ENCODE peak calls at places on chromosomes 1 and 21, in six cellular contexts. M is PC-3, Q is GM23248, U is IMR-90, R is neural progenitor cell, Y is SK-N-MC. V is an unnamed sample.

GRCh38 chr21:20016431-20017005 is 981.7 kb upstream of the NCAM2 start:
- DNase-seq in M (no peak), Q (no peak), U (no peak), R (peak; percentile 11), Y (no peak), V (no peak)

GRCh38 chr1:175481126-175482071 is 262.0 kb downstream of the TNR start:
- DNase-seq in M (peak; percentile 38), Q (peak; percentile 30), U (peak; percentile 16), R (peak; percentile 48), Y (no peak), V (peak; percentile 51)

GRCh38 chr1:175861641-175862367 is 118.4 kb upstream of the TNR start:
- DNase-seq in M (no peak), Q (no peak), U (no peak), R (no peak), Y (no peak), V (no peak)

GRCh38 chr1:39646232-39647081 is 7.0 kb upstream of the HEYL start:
- DNase-seq in M (no peak), Q (peak; percentile 64), U (peak; percentile 79), R (peak; percentile 71), Y (no peak), V (peak; percentile 67)

GRCh38 chr1:119080586-119080985 is 59.9 kb downstream of the WARS2 start:
- DNase-seq in M (peak; percentile 85), Q (peak; percentile 92), U (peak; percentile 95), R (peak; percentile 32), Y (no peak), V (peak; percentile 83)

GRCh38 chr1:181061891-181062777 is 26.4 kb upstream of the IER5 start:
- DNase-seq in M (no peak), Q (peak; percentile 10), U (no peak), R (no peak), Y (no peak), V (no peak)

GRCh38 chr1:2300004-2300771 is 72.1 kb downstream of the SKI start:
- DNase-seq in M (no peak), Q (peak; percentile 55), U (no peak), R (no peak), Y (no peak), V (no peak)

GRCh38 chr1:2482588-2482987 is 6.5 kb downstream of the PLCH2 start:
- DNase-seq in M (no peak), Q (no peak), U (no peak), R (peak; percentile 57), Y (no peak), V (peak; percentile 23)

GRCh38 chr1:216892581-216892980 is 169.4 kb upstream of the ESRRG start:
- DNase-seq in M (no peak), Q (no peak), U (no peak), R (no peak), Y (no peak), V (no peak)

GRCh38 chr1:16631248-16632043 is 18.1 kb upstream of the NBPF1 start:
- DNase-seq in M (no peak), Q (no peak), U (no peak), R (no peak), Y (no peak), V (no peak)

GRCh38 chr1:25875154-25875855 is at the start of gene PAQR7:
- DNase-seq in M (peak; percentile 64), Q (peak; percentile 86), U (peak; percentile 70), R (peak; percentile 87), Y (no peak), V (peak; percentile 88)

GRCh38 chr1:223775054-223775453 is 62.7 kb downstream of the CAPN2 start:
- DNase-seq in M (no peak), Q (peak; percentile 71), U (peak; percentile 30), R (no peak), Y (no peak), V (peak; percentile 59)

GRCh38 chr1:32332290-32333079 is 3.5 kb downstream of the MARCKSL1 start:
- DNase-seq in M (peak; percentile 50), Q (no peak), U (no peak), R (no peak), Y (no peak), V (no peak)

GRCh38 chr1:245094954-245095353 is 59.8 kb upstream of the KIF26B start:
- DNase-seq in M (no peak), Q (no peak), U (no peak), R (no peak), Y (no peak), V (no peak)

GRCh38 chr21:42411197-42411869 is 7.6 kb downstream of the UBASH3A start:
- DNase-seq in M (peak; percentile 16), Q (no peak), U (no peak), R (peak; percentile 47), Y (no peak), V (no peak)

GRCh38 chr1:55463814-55464445 is 248.8 kb upstream of the USP24 start:
- DNase-seq in M (no peak), Q (no peak), U (no peak), R (no peak), Y (no peak), V (no peak)

GRCh38 chr1:31479801-31480200 is 66.8 kb downstream of the SERINC2 start:
- DNase-seq in M (no peak), Q (peak; percentile 61), U (peak; percentile 34), R (no peak), Y (no peak), V (no peak)

GRCh38 chr1:112518186-112518585 is 9.4 kb downstream of the WNT2B start:
- DNase-seq in M (no peak), Q (no peak), U (no peak), R (no peak), Y (no peak), V (no peak)

GRCh38 chr1:204186597-204186996 is 9.7 kb downstream of the KISS1 start:
- DNase-seq in M (no peak), Q (no peak), U (no peak), R (no peak), Y (no peak), V (no peak)

GRCh38 chr1:152786077-152786476 is at the start of gene LCE1E:
- DNase-seq in M (no peak), Q (no peak), U (no peak), R (no peak), Y (no peak), V (no peak)

GRCh38 chr1:46535063-46535462 is 16.4 kb downstream of the KNCN start:
- DNase-seq in M (peak; percentile 59), Q (peak; percentile 50), U (no peak), R (no peak), Y (no peak), V (no peak)

GRCh38 chr1:34929497-34929852 is at the start of gene DLGAP3:
- DNase-seq in M (no peak), Q (no peak), U (no peak), R (peak; percentile 83), Y (no peak), V (peak; percentile 36)

GRCh38 chr1:34928066-34928864 is 1.2 kb downstream of the DLGAP3 start:
- DNase-seq in M (no peak), Q (no peak), U (no peak), R (no peak), Y (no peak), V (no peak)

GRCh38 chr1:34928865-34929496 is 469 bp downstream of the DLGAP3 start:
- DNase-seq in M (no peak), Q (no peak), U (no peak), R (no peak), Y (no peak), V (peak; percentile 11)

GRCh38 chr1:34930702-34931071 is 1.2 kb upstream of the DLGAP3 start:
- DNase-seq in M (no peak), Q (no peak), U (no peak), R (no peak), Y (no peak), V (no peak)

DNA sequence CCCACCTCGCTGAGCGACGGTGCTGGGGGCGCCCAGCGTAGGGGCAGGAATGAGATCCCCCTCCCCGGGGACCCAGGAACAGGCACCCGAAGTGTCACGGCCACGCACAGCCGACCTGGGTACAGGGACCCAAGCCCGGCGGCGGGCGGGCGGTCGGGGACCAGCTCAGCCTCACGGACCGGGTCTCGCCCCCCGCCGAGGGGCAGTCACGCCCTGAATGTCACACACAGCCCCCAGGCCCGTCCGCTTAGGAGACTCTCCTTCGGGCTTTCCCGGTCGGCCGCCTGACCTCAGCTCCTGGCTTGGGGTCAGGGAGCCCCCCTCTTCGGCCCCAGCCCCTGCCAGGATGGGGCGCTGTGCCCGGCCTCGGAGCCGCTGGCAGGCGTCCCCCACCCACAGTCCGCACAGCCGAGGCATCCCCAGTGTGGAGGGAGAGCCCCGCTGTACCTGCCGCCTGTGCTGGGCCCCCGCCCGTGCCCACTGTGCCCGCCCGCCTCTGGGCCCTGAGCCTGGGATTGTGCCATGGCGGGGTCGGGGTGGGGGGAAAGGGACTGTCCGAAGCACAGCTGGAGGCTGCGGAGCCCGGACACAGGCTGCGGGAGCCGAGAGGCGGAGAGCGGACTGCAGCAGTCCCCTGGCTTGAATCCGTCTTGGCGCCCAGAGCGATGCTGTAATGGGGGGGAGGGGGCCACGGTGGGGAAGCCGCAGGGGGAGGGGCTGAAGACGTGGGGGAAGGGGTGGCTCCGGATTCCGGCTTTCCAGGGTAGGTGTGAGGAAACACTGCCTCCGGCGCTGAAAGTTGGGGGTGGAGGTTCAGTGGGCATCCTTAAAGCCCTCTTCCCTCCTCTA is 627 bp upstream of the DLGAP3 start:
- DNase-seq in M (no peak), Q (no peak), U (no peak), R (peak; percentile 79), Y (no peak), V (no peak)
- H3K4me3 ChIP-seq in M (no peak overlapping the region), Q (no peak overlapping the region), U (peak overlapping the region; percentile 14), R (peak overlapping the region; percentile 89), Y (peak overlapping the region; percentile 40), V (peak overlapping the region; percentile 47)

DNA sequence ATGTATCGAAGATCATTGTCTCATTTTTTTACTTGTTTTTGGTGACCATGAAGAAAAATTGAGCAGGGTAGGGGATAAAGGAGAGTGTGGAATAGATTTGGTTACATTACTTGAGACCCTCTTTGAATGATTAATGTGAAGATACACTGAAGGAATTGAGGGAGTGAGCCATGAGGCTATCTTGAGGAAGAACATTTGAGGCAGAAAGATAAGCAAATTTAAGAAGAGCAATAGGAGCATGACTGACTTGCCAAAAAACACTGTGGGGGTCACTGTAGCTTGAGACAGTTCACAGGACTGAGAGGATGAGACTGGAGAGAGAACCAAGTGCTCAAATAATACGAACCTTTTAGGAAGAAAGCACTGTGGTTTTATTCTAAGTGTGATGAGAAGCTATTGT is 43.1 kb upstream of the PTPRC start:
- DNase-seq in M (no peak), Q (no peak), U (no peak), R (no peak), Y (no peak), V (no peak)
- H3K9ac ChIP-seq in M (no peak overlapping the region), Q (no peak overlapping the region), U (no peak overlapping the region), R (no peak overlapping the region), Y (no peak overlapping the region), V (no peak overlapping the region)

GRCh38 chr1:230232352-230232751 is 165.3 kb downstream of the GALNT2 start:
- DNase-seq in M (no peak), Q (no peak), U (peak; percentile 10), R (no peak), Y (peak; percentile 96), V (peak; percentile 25)
- H3K4me3 ChIP-seq in M (no peak overlapping the region), Q (no peak overlapping the region), U (no peak overlapping the region), R (no peak overlapping the region), Y (peak overlapping the region; percentile 76), V (peak overlapping the region; percentile 74)

GRCh38 chr1:247407180-247407616 is 8.8 kb upstream of the NLRP3 start:
- DNase-seq in M (peak; percentile 68), Q (peak; percentile 25), U (no peak), R (no peak), Y (no peak), V (no peak)

GRCh38 chr1:247402099-247402706 is 13.8 kb upstream of the NLRP3 start:
- DNase-seq in M (peak; percentile 27), Q (no peak), U (no peak), R (no peak), Y (no peak), V (no peak)

GRCh38 chr1:247400685-247401084 is 15.3 kb upstream of the NLRP3 start:
- DNase-seq in M (no peak), Q (no peak), U (no peak), R (peak; percentile 30), Y (no peak), V (no peak)

GRCh38 chr1:247406014-247406656 is 9.8 kb upstream of the NLRP3 start:
- DNase-seq in M (no peak), Q (no peak), U (no peak), R (no peak), Y (no peak), V (no peak)

GRCh38 chr1:247401310-247402098 is 14.5 kb upstream of the NLRP3 start:
- DNase-seq in M (peak; percentile 98), Q (no peak), U (no peak), R (no peak), Y (no peak), V (no peak)
- H3K9ac ChIP-seq in M (peak overlapping the region; percentile 29), Q (no peak overlapping the region), U (no peak overlapping the region), R (no peak overlapping the region), Y (no peak overlapping the region), V (no peak overlapping the region)